ENCODE peak calls at places on chromosomes 1 and 21, in six cellular contexts. One of them, this sample, is unnamed.

GRCh38 chr21:44950351-44950750 is 10.5 kb downstream of the SLX9 start:
- DNase-seq in activated CD8-positive, alpha-beta memory T cell treated with anti-CD3 and anti-CD28 coated beads for 4 hours: no peak
- DNase-seq in smooth muscle cell of the brain vasculature: no peak
- DNase-seq in osteocyte: no peak
- DNase-seq in activated naive CD4-positive, alpha-beta T cell: no peak
- DNase-seq in central memory CD4-positive, alpha-beta T cell: no peak
- DNase-seq in this sample: no peak

GRCh38 chr1:23801876-23802275 is 1.3 kb upstream of the GALE start:
- DNase-seq in activated CD8-positive, alpha-beta memory T cell treated with anti-CD3 and anti-CD28 coated beads for 4 hours: no peak
- DNase-seq in smooth muscle cell of the brain vasculature: no peak
- DNase-seq in osteocyte: no peak
- DNase-seq in activated naive CD4-positive, alpha-beta T cell: no peak
- DNase-seq in central memory CD4-positive, alpha-beta T cell: no peak
- DNase-seq in this sample: no peak

GRCh38 chr1:27150641-27151040 is 4.3 kb downstream of the SLC9A1 start:
- DNase-seq in activated CD8-positive, alpha-beta memory T cell treated with anti-CD3 and anti-CD28 coated beads for 4 hours: no peak
- DNase-seq in smooth muscle cell of the brain vasculature: no peak
- DNase-seq in osteocyte: no peak
- DNase-seq in activated naive CD4-positive, alpha-beta T cell: no peak
- DNase-seq in central memory CD4-positive, alpha-beta T cell: no peak
- DNase-seq in this sample: no peak

GRCh38 chr1:231335663-231336602 is 1.7 kb downstream of the EXOC8 start:
- DNase-seq in activated CD8-positive, alpha-beta memory T cell treated with anti-CD3 and anti-CD28 coated beads for 4 hours: no peak
- DNase-seq in smooth muscle cell of the brain vasculature: no peak
- DNase-seq in osteocyte: no peak
- DNase-seq in activated naive CD4-positive, alpha-beta T cell: no peak
- DNase-seq in central memory CD4-positive, alpha-beta T cell: no peak
- DNase-seq in this sample: no peak

GRCh38 chr1:61310057-61310456 is 227.7 kb downstream of the NFIA start:
- DNase-seq in activated CD8-positive, alpha-beta memory T cell treated with anti-CD3 and anti-CD28 coated beads for 4 hours: no peak
- DNase-seq in smooth muscle cell of the brain vasculature: no peak
- DNase-seq in osteocyte: no peak
- DNase-seq in activated naive CD4-positive, alpha-beta T cell: no peak
- DNase-seq in central memory CD4-positive, alpha-beta T cell: no peak
- DNase-seq in this sample: no peak

GRCh38 chr1:81950037-81950436 is 149.3 kb downstream of the ADGRL2 start:
- DNase-seq in activated CD8-positive, alpha-beta memory T cell treated with anti-CD3 and anti-CD28 coated beads for 4 hours: no peak
- DNase-seq in smooth muscle cell of the brain vasculature: no peak
- DNase-seq in osteocyte: no peak
- DNase-seq in activated naive CD4-positive, alpha-beta T cell: no peak
- DNase-seq in central memory CD4-positive, alpha-beta T cell: no peak
- DNase-seq in this sample: no peak

GRCh38 chr1:165854101-165854845 is 26.9 kb downstream of the UCK2 start:
- DNase-seq in activated CD8-positive, alpha-beta memory T cell treated with anti-CD3 and anti-CD28 coated beads for 4 hours: no peak
- DNase-seq in smooth muscle cell of the brain vasculature: peak; percentile 55
- DNase-seq in osteocyte: no peak
- DNase-seq in activated naive CD4-positive, alpha-beta T cell: no peak
- DNase-seq in central memory CD4-positive, alpha-beta T cell: no peak
- DNase-seq in this sample: peak; percentile 87

GRCh38 chr1:53288247-53289049 is 39.4 kb downstream of the LRP8 start:
- DNase-seq in activated CD8-positive, alpha-beta memory T cell treated with anti-CD3 and anti-CD28 coated beads for 4 hours: no peak
- DNase-seq in smooth muscle cell of the brain vasculature: no peak
- DNase-seq in osteocyte: no peak
- DNase-seq in activated naive CD4-positive, alpha-beta T cell: no peak
- DNase-seq in central memory CD4-positive, alpha-beta T cell: no peak
- DNase-seq in this sample: no peak

GRCh38 chr1:2862441-2863148 is 61.1 kb upstream of the TTC34 start:
- DNase-seq in activated CD8-positive, alpha-beta memory T cell treated with anti-CD3 and anti-CD28 coated beads for 4 hours: no peak
- DNase-seq in smooth muscle cell of the brain vasculature: no peak
- DNase-seq in osteocyte: no peak
- DNase-seq in activated naive CD4-positive, alpha-beta T cell: no peak
- DNase-seq in central memory CD4-positive, alpha-beta T cell: no peak
- DNase-seq in this sample: no peak

GRCh38 chr1:201185527-201186128 is 5.0 kb upstream of the IGFN1 start:
- DNase-seq in activated CD8-positive, alpha-beta memory T cell treated with anti-CD3 and anti-CD28 coated beads for 4 hours: no peak
- DNase-seq in smooth muscle cell of the brain vasculature: no peak
- DNase-seq in osteocyte: no peak
- DNase-seq in activated naive CD4-positive, alpha-beta T cell: no peak
- DNase-seq in central memory CD4-positive, alpha-beta T cell: no peak
- DNase-seq in this sample: no peak

GRCh38 chr1:25117233-25117823 is 115.0 kb downstream of the SYF2 start:
- DNase-seq in activated CD8-positive, alpha-beta memory T cell treated with anti-CD3 and anti-CD28 coated beads for 4 hours: no peak
- DNase-seq in smooth muscle cell of the brain vasculature: no peak
- DNase-seq in osteocyte: no peak
- DNase-seq in activated naive CD4-positive, alpha-beta T cell: no peak
- DNase-seq in central memory CD4-positive, alpha-beta T cell: no peak
- DNase-seq in this sample: no peak

GRCh38 chr1:31509124-31510072 is 66.9 kb upstream of the TINAGL1 start:
- DNase-seq in activated CD8-positive, alpha-beta memory T cell treated with anti-CD3 and anti-CD28 coated beads for 4 hours: no peak
- DNase-seq in smooth muscle cell of the brain vasculature: no peak
- DNase-seq in osteocyte: no peak
- DNase-seq in activated naive CD4-positive, alpha-beta T cell: no peak
- DNase-seq in central memory CD4-positive, alpha-beta T cell: no peak
- DNase-seq in this sample: no peak

GRCh38 chr1:58968360-58968952 is 184.6 kb upstream of the JUN start:
- DNase-seq in activated CD8-positive, alpha-beta memory T cell treated with anti-CD3 and anti-CD28 coated beads for 4 hours: no peak
- DNase-seq in smooth muscle cell of the brain vasculature: no peak
- DNase-seq in osteocyte: no peak
- DNase-seq in activated naive CD4-positive, alpha-beta T cell: no peak
- DNase-seq in central memory CD4-positive, alpha-beta T cell: peak; percentile 30
- DNase-seq in this sample: no peak

GRCh38 chr1:3516481-3516869 is 62.0 kb downstream of the ARHGEF16 start:
- DNase-seq in activated CD8-positive, alpha-beta memory T cell treated with anti-CD3 and anti-CD28 coated beads for 4 hours: no peak
- DNase-seq in smooth muscle cell of the brain vasculature: no peak
- DNase-seq in osteocyte: no peak
- DNase-seq in activated naive CD4-positive, alpha-beta T cell: no peak
- DNase-seq in central memory CD4-positive, alpha-beta T cell: no peak
- DNase-seq in this sample: no peak

GRCh38 chr1:27646676-27647075 is 11.7 kb upstream of the FGR start:
- DNase-seq in activated CD8-positive, alpha-beta memory T cell treated with anti-CD3 and anti-CD28 coated beads for 4 hours: no peak
- DNase-seq in smooth muscle cell of the brain vasculature: no peak
- DNase-seq in osteocyte: no peak
- DNase-seq in activated naive CD4-positive, alpha-beta T cell: no peak
- DNase-seq in central memory CD4-positive, alpha-beta T cell: no peak
- DNase-seq in this sample: no peak

GRCh38 chr1:208272311-208272710 is 28.1 kb upstream of the PLXNA2 start:
- DNase-seq in activated CD8-positive, alpha-beta memory T cell treated with anti-CD3 and anti-CD28 coated beads for 4 hours: no peak
- DNase-seq in smooth muscle cell of the brain vasculature: no peak
- DNase-seq in osteocyte: no peak
- DNase-seq in activated naive CD4-positive, alpha-beta T cell: no peak
- DNase-seq in central memory CD4-positive, alpha-beta T cell: no peak
- DNase-seq in this sample: no peak

GRCh38 chr21:45391743-45392079 is 13.3 kb upstream of the COL18A1 start:
- DNase-seq in activated CD8-positive, alpha-beta memory T cell treated with anti-CD3 and anti-CD28 coated beads for 4 hours: no peak
- DNase-seq in smooth muscle cell of the brain vasculature: no peak
- DNase-seq in osteocyte: no peak
- DNase-seq in activated naive CD4-positive, alpha-beta T cell: no peak
- DNase-seq in central memory CD4-positive, alpha-beta T cell: no peak
- DNase-seq in this sample: no peak

GRCh38 chr1:53606197-53607095 is 132.5 kb downstream of the GLIS1 start:
- DNase-seq in activated CD8-positive, alpha-beta memory T cell treated with anti-CD3 and anti-CD28 coated beads for 4 hours: no peak
- DNase-seq in smooth muscle cell of the brain vasculature: no peak
- DNase-seq in osteocyte: no peak
- DNase-seq in activated naive CD4-positive, alpha-beta T cell: no peak
- DNase-seq in central memory CD4-positive, alpha-beta T cell: no peak
- DNase-seq in this sample: no peak

This sample was measured in SIG-M5.